ENCODE peak calls at places on chromosome 16, in nine cellular contexts. P, L, C, V, B, E, R, N and S are unnamed samples.
A peak's percentile ranks its signal among the peaks of the same experiment; 100 is the strongest.

GRCh38 chr16:27625050-27625697 is 75.2 kb downstream of the KATNIP start:
- DNase-seq in P (no peak), L (no peak), C (no peak), V (no peak), B (no peak), E (no peak), R (no peak), N (no peak), S (no peak)

GRCh38 chr16:84158455-84158854 is 13.3 kb downstream of the DNAAF1 start:
- DNase-seq in P (no peak), L (no peak), C (no peak), V (no peak), B (no peak), E (no peak), R (no peak), N (no peak), S (no peak)

GRCh38 chr16:8730335-8730915 is 56.0 kb downstream of the ABAT start:
- DNase-seq in P (no peak), L (no peak), C (no peak), V (no peak), B (no peak), E (no peak), R (no peak), N (no peak), S (no peak)

GRCh38 chr16:85650864-85651811 is 37.6 kb downstream of the GINS2 start:
- DNase-seq in P (no peak), L (no peak), C (no peak), V (no peak), B (no peak), E (peak; percentile 47), R (no peak), N (no peak), S (no peak)

GRCh38 chr16:11494029-11494428 is 92.7 kb downstream of the LITAF start:
- DNase-seq in P (no peak), L (no peak), C (no peak), V (no peak), B (no peak), E (no peak), R (no peak), N (no peak), S (no peak)

GRCh38 chr16:69187891-69188451 is 1.0 kb downstream of the SNTB2 start:
- DNase-seq in P (no peak), L (no peak), C (peak; percentile 30), V (no peak), B (no peak), E (peak; percentile 67), R (peak; percentile 21), N (peak; percentile 7), S (no peak)

GRCh38 chr16:46918905-46919792 is 35.0 kb downstream of the GPT2 start:
- DNase-seq in P (no peak), L (no peak), C (peak; percentile 77), V (no peak), B (no peak), E (peak; percentile 72), R (no peak), N (no peak), S (peak; percentile 66)

GRCh38 chr16:10622036-10622921 is 41.9 kb upstream of the EMP2 start:
- DNase-seq in P (no peak), L (no peak), C (no peak), V (no peak), B (no peak), E (no peak), R (no peak), N (no peak), S (no peak)

GRCh38 chr16:8864480-8864879 is 4.3 kb downstream of the CARHSP1 start:
- DNase-seq in P (no peak), L (no peak), C (no peak), V (no peak), B (no peak), E (no peak), R (no peak), N (no peak), S (no peak)

GRCh38 chr16:68257906-68258800 is 6.2 kb upstream of the SLC7A6 start:
- DNase-seq in P (no peak), L (no peak), C (no peak), V (no peak), B (no peak), E (no peak), R (no peak), N (no peak), S (no peak)

GRCh38 chr16:81526935-81527334 is 82.3 kb downstream of the CMIP start:
- DNase-seq in P (no peak), L (no peak), C (no peak), V (no peak), B (no peak), E (no peak), R (no peak), N (no peak), S (no peak)

GRCh38 chr16:57567691-57568090 is 25.2 kb downstream of the ADGRG5 start:
- DNase-seq in P (no peak), L (no peak), C (no peak), V (no peak), B (no peak), E (no peak), R (no peak), N (no peak), S (no peak)

GRCh38 chr16:88686439-88687253 is at the start of gene SNAI3:
- DNase-seq in P (no peak), L (peak; percentile 70), C (peak; percentile 95), V (no peak), B (no peak), E (peak; percentile 89), R (peak; percentile 84), N (peak; percentile 84), S (peak; percentile 84)

GRCh38 chr16:84033251-84034195 is 9.1 kb downstream of the SLC38A8 start:
- DNase-seq in P (no peak), L (no peak), C (no peak), V (no peak), B (no peak), E (no peak), R (no peak), N (no peak), S (no peak)

GRCh38 chr16:88528902-88529318 is 41.3 kb upstream of the ZC3H18 start:
- DNase-seq in P (no peak), L (no peak), C (no peak), V (no peak), B (no peak), E (no peak), R (no peak), N (no peak), S (no peak)